ENCODE peak calls at places on chromosomes 1 and 21, in nine cellular contexts. F, B, A, L, I, X, R, W and Q are unnamed samples.

GRCh38 chr1:4657920-4658585 is 3.6 kb downstream of the AJAP1 start:
- DNase-seq in I (peak; percentile 18), X (peak; percentile 21), B (no peak), R (no peak), W (no peak), A (no peak), F (no peak), L (no peak), Q (no peak)

GRCh38 chr1:214920337-214920736 is 162.2 kb upstream of the KCNK2 start:
- DNase-seq in F (no peak), X (no peak), R (peak; percentile 14), W (no peak), A (no peak), I (peak; percentile 13), B (no peak), L (no peak), Q (no peak)

GRCh38 chr1:32241011-32241763 is 5.8 kb upstream of the FAM167B start:
- DNase-seq in I (peak; percentile 77), L (peak; percentile 47), X (peak; percentile 74), B (peak; percentile 22), R (peak; percentile 49), A (peak; percentile 71), W (peak; percentile 76), F (peak; percentile 49), Q (no peak)

GRCh38 chr1:160354388-160354985 is 11.3 kb downstream of the NCSTN start:
- DNase-seq in R (peak; percentile 47), L (peak; percentile 46), A (no peak), F (no peak), W (no peak), X (peak; percentile 28), B (no peak), I (peak; percentile 76), Q (peak; percentile 44)

GRCh38 chr1:66197785-66198184 is 336.2 kb upstream of the SGIP1 start:
- DNase-seq in R (no peak), X (no peak), B (no peak), W (no peak), F (no peak), L (no peak), I (no peak), A (no peak), Q (no peak)

GRCh38 chr1:225441314-225442119 is 13.7 kb upstream of the LBR start:
- DNase-seq in L (no peak), W (no peak), A (no peak), X (no peak), B (no peak), I (no peak), R (no peak), F (no peak), Q (no peak)

GRCh38 chr1:241156231-241156965 is 200.6 kb downstream of the RGS7 start:
- DNase-seq in X (no peak), A (no peak), W (no peak), B (no peak), F (no peak), I (no peak), L (peak; percentile 38), R (no peak), Q (no peak)

GRCh38 chr1:220370041-220370700 is 97.9 kb upstream of the RAB3GAP2 start:
- DNase-seq in F (no peak), R (no peak), A (no peak), X (peak; percentile 22), I (peak; percentile 30), W (no peak), B (no peak), L (peak; percentile 43), Q (peak; percentile 33)

GRCh38 chr1:206909883-206910318 is 11.8 kb downstream of the FCMR start:
- DNase-seq in B (no peak), I (peak; percentile 14), R (peak; percentile 8), F (no peak), X (no peak), L (no peak), W (no peak), A (no peak), Q (no peak)

GRCh38 chr1:111351700-111352099 is 61.0 kb downstream of the CHIA start:
- DNase-seq in R (no peak), F (no peak), I (no peak), B (no peak), A (no peak), W (no peak), L (no peak), X (no peak), Q (no peak)

GRCh38 chr1:42014823-42015222 is 96.1 kb upstream of the HIVEP3 start:
- DNase-seq in B (no peak), A (no peak), R (no peak), I (no peak), W (no peak), L (no peak), X (no peak), F (no peak), Q (no peak)

GRCh38 chr21:46297311-46298082 is 11.4 kb downstream of the YBEY start:
- DNase-seq in F (no peak), X (no peak), I (no peak), W (no peak), A (no peak), R (peak; percentile 33), L (no peak), B (no peak), Q (no peak)

GRCh38 chr1:3638027-3638426 is 11.9 kb downstream of the WRAP73 start:
- DNase-seq in W (no peak), L (no peak), F (no peak), I (no peak), A (no peak), B (no peak), R (no peak), X (no peak), Q (no peak)

GRCh38 chr1:11059166-11059989 is 440 bp downstream of the SRM start:
- DNase-seq in R (no peak), L (no peak), B (no peak), F (no peak), W (no peak), A (no peak), X (no peak), I (no peak), Q (no peak)

GRCh38 chr1:78553859-78554258 is 63.1 kb downstream of the PTGFR start:
- DNase-seq in I (peak; percentile 13), A (no peak), X (no peak), F (no peak), B (no peak), W (peak; percentile 34), R (no peak), L (peak; percentile 43), Q (no peak)

GRCh38 chr1:61322769-61323168 is 240.4 kb downstream of the NFIA start:
- DNase-seq in R (no peak), X (no peak), W (no peak), A (no peak), I (no peak), F (no peak), L (peak; percentile 44), B (no peak), Q (no peak)

DNA sequence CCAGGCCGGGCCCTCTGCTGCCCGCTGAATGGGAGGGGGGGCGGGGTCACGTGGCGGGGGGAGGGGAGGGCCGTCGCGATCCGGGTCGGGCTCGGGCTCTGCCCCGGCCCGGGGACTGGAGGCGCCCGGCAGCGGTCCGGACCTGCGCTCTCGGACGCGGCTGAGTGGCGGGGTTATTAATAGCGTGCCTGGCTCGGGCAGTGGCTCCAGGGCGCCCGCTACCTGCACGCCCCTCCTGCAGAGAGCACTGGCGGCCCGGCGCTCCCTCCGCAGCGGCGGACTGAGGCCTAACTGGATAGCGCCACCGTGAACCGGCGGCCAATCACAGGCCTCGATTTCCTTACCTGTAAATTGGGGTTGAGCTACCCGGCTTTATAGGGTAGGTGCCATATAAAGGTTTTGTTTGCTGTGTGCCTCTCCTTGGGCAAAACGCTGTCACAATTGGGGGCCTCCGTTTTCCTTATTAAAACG is 28.0 kb downstream of the AHDC1 start:
- DNase-seq in L (peak; percentile 34), B (no peak), R (peak; percentile 59), W (peak; percentile 85), F (no peak), X (peak; percentile 71), I (peak; percentile 83), A (peak; percentile 59), Q (no peak)
- TF ChIP-seq CTCF in L (no peak), B (no peak), R (no peak), W (no peak), F (no peak), X (no peak), I (peak; percentile 15), A (peak; percentile 25), Q (no peak)

DNA sequence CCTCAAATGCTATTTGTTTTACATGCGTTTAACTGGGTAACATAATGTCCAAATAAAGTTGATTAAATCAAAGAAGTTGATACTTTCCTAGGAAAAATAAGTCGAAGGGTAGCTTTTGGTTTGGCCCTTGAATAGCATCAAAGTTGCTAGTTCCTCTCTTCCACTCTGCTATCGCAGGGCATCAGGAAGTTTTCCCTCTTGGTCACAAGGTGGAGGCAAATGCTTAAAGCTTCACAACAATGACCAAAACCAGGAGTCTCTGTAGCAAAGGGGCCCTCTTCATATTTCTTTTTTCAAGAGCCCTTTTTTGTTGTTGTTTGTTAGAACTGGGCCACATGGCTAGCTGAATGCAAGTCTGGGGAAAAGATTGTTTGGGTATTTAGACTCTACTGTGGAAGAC is 668.4 kb downstream of the KCNT2 start:
- DNase-seq in R (no peak), I (peak; percentile 69), B (no peak), L (peak; percentile 1), X (no peak), A (no peak), F (no peak), W (peak; percentile 38), Q (no peak)
- TF ChIP-seq CTCF in R (no peak), I (peak; percentile 63), B (no peak), L (no peak), X (no peak), A (no peak), F (no peak), W (peak; percentile 70), Q (no peak)

GRCh38 chr1:245277276-245277675 is 122.5 kb downstream of the KIF26B start:
- DNase-seq in L (no peak), R (peak; percentile 34), X (no peak), F (no peak), B (no peak), I (peak; percentile 57), A (no peak), W (peak; percentile 64), Q (no peak)
- TF ChIP-seq CTCF in L (no peak), R (peak; percentile 17), X (peak; percentile 9), F (no peak), B (no peak), I (peak; percentile 54), A (no peak), W (peak; percentile 76), Q (peak; percentile 53)

GRCh38 chr1:36540056-36540455 is 57.3 kb upstream of the CSF3R start:
- DNase-seq in X (no peak), A (no peak), R (no peak), F (no peak), I (no peak), B (no peak), W (peak; percentile 15), L (no peak), Q (no peak)

GRCh38 chr1:36537190-36537768 is 54.6 kb upstream of the CSF3R start:
- DNase-seq in F (no peak), B (no peak), X (no peak), L (no peak), R (no peak), I (no peak), A (no peak), W (no peak), Q (no peak)

GRCh38 chr1:36542024-36542961 is 59.6 kb upstream of the CSF3R start:
- DNase-seq in L (no peak), X (no peak), R (no peak), F (no peak), W (peak; percentile 17), I (no peak), A (no peak), B (no peak), Q (no peak)

GRCh38 chr1:36539526-36539925 is 56.8 kb upstream of the CSF3R start:
- DNase-seq in W (peak; percentile 18), I (no peak), F (no peak), L (no peak), A (no peak), R (no peak), B (no peak), X (no peak), Q (no peak)

GRCh38 chr1:36542962-36543515 is 60.3 kb upstream of the CSF3R start:
- DNase-seq in W (peak; percentile 66), I (peak; percentile 52), B (no peak), L (no peak), R (peak; percentile 33), A (no peak), X (no peak), F (no peak), Q (no peak)
- TF ChIP-seq CTCF in W (peak; percentile 64), I (peak; percentile 51), B (no peak), L (peak; percentile 17), R (peak; percentile 12), A (no peak), X (no peak), F (no peak), Q (peak; percentile 30)